ENCODE peak calls at places on chromosomes 12 and 14, in four cellular contexts. I, W, F and V are unnamed samples.

GRCh38 chr12:46401703-46402102 is 29.1 kb upstream of the SLC38A2 start:
- DNase-seq in W (no peak), I (no peak), F (no peak), V (peak; percentile 52)

GRCh38 chr14:88233915-88234314 is 89.2 kb downstream of the KCNK10 start:
- DNase-seq in I (peak; percentile 40), W (peak; percentile 8), F (no peak), V (peak; percentile 80)

GRCh38 chr12:100688451-100688864 is 106.1 kb upstream of the ANO4 start:
- DNase-seq in F (no peak), W (no peak), I (no peak), V (no peak)

GRCh38 chr14:22420598-22421186 is 168.3 kb downstream of the DAD1 start:
- DNase-seq in W (no peak), F (no peak), I (no peak), V (no peak)

GRCh38 chr12:113208041-113208934 is 13.0 kb upstream of the TPCN1 start:
- DNase-seq in W (no peak), I (no peak), F (peak; percentile 99), V (peak; percentile 30)

GRCh38 chr12:122873540-122873939 is 22.4 kb downstream of the VPS37B start:
- DNase-seq in W (no peak), I (no peak), F (no peak), V (no peak)

GRCh38 chr14:103030741-103031565 is 26.4 kb downstream of the CDC42BPB start:
- DNase-seq in W (no peak), I (no peak), F (no peak), V (no peak)

GRCh38 chr12:76611533-76611932 is 52.0 kb upstream of the OSBPL8 start:
- DNase-seq in W (no peak), I (no peak), F (no peak), V (no peak)

GRCh38 chr14:49945448-49946319 is 52.8 kb downstream of the ARF6 start:
- DNase-seq in F (no peak), I (no peak), W (no peak), V (no peak)

GRCh38 chr12:48194780-48195179 is 8.3 kb downstream of the OR10AD1 start:
- DNase-seq in W (no peak), F (no peak), I (no peak), V (no peak)

GRCh38 chr12:54431911-54432814 is 13.1 kb upstream of the ITGA5 start:
- DNase-seq in F (no peak), I (no peak), W (peak; percentile 89), V (peak; percentile 83)

GRCh38 chr14:48304729-48305128 is 629.3 kb upstream of the MDGA2 start:
- DNase-seq in F (no peak), I (no peak), W (no peak), V (peak; percentile 42)

GRCh38 chr14:67442139-67442906 is 30.4 kb upstream of the PLEK2 start:
- DNase-seq in W (no peak), I (no peak), F (no peak), V (no peak)

GRCh38 chr14:90624732-90625444 is 191.3 kb downstream of the TTC7B start:
- DNase-seq in W (no peak), I (peak; percentile 53), F (no peak), V (peak; percentile 60)

GRCh38 chr12:57085999-57086950 is 2.6 kb upstream of the NAB2 start:
- DNase-seq in I (peak; percentile 50), F (no peak), W (peak; percentile 62), V (peak; percentile 90)

GRCh38 chr14:65991124-65991523 is 495.0 kb upstream of the CCDC196 start:
- DNase-seq in I (no peak), W (no peak), F (no peak), V (no peak)

GRCh38 chr14:72876710-72877063 is 17.2 kb downstream of the DPF3 start:
- DNase-seq in F (no peak), I (no peak), W (no peak), V (peak; percentile 65)

GRCh38 chr12:122948605-122949004 is 17.7 kb downstream of the ABCB9 start:
- DNase-seq in I (no peak), W (no peak), F (no peak), V (no peak)

GRCh38 chr12:1540690-1541089 is 53.7 kb downstream of the FBXL14 start:
- DNase-seq in W (no peak), I (peak; percentile 31), F (no peak), V (no peak)

GRCh38 chr12:94263011-94263786 is 114.8 kb downstream of the PLXNC1 start:
- DNase-seq in I (no peak), W (no peak), F (peak; percentile 76), V (peak; percentile 42)

GRCh38 chr12:46430340-46430948 is 57.9 kb upstream of the SLC38A2 start:
- DNase-seq in I (peak; percentile 95), F (peak; percentile 64), W (peak; percentile 24), V (peak; percentile 47)

GRCh38 chr14:90398315-90398811 is 1.5 kb downstream of the CALM1 start:
- DNase-seq in I (no peak), W (no peak), F (no peak), V (peak; percentile 22)

GRCh38 chr14:71309756-71310155 is 402.5 kb downstream of the PCNX1 start:
- DNase-seq in F (no peak), W (no peak), I (no peak), V (peak; percentile 62)

GRCh38 chr14:55915464-55915863 is 202.7 kb upstream of the PELI2 start:
- DNase-seq in F (no peak), I (no peak), W (no peak), V (no peak)

GRCh38 chr14:22849212-22849819 is 12.9 kb downstream of the MMP14 start:
- DNase-seq in I (no peak), F (no peak), W (no peak), V (peak; percentile 48)

GRCh38 chr14:103496776-103497175 is 25.9 kb downstream of the CKB start:
- DNase-seq in W (no peak), I (no peak), F (no peak), V (no peak)

GRCh38 chr12:120158351-120158750 is 36.2 kb downstream of the GCN1 start:
- DNase-seq in W (no peak), F (no peak), I (no peak), V (no peak)

GRCh38 chr12:59839514-59839913 is 243.7 kb downstream of the SLC16A7 start:
- DNase-seq in F (no peak), W (no peak), I (no peak), V (no peak)

GRCh38 chr12:72268386-72268785 is 3.8 kb upstream of the TRHDE start:
- DNase-seq in I (no peak), W (no peak), F (no peak), V (no peak)

GRCh38 chr14:104101086-104101621 is 15.7 kb downstream of the ASPG start:
- DNase-seq in I (no peak), F (no peak), W (no peak), V (no peak)

GRCh38 chr12:32522322-32523221 is 123.2 kb downstream of the FGD4 start:
- DNase-seq in W (no peak), F (peak; percentile 9), I (no peak), V (no peak)

GRCh38 chr12:131250028-131250950 is 296.6 kb downstream of the ADGRD1 start:
- DNase-seq in W (no peak), F (no peak), I (no peak), V (no peak)

GRCh38 chr14:106268013-106268727 is 741.8 kb downstream of the TMEM121 start:
- DNase-seq in W (peak; percentile 17), F (no peak), I (no peak), V (no peak)

GRCh38 chr12:81245918-81246611 is 168.2 kb downstream of the ACSS3 start:
- DNase-seq in W (no peak), F (no peak), I (no peak), V (no peak)

GRCh38 chr14:74008843-74009499 is 10.1 kb downstream of the ENTPD5 start:
- DNase-seq in F (no peak), I (no peak), W (no peak), V (no peak)

GRCh38 chr14:75254381-75254821 is 24.2 kb upstream of the FOS start:
- DNase-seq in F (no peak), W (no peak), I (no peak), V (no peak)

GRCh38 chr12:52069410-52070242 is at the start of gene ATG101:
- DNase-seq in I (peak; percentile 90), F (peak; percentile 73), W (peak; percentile 89), V (peak; percentile 97)
- TF ChIP-seq REST in I (peak; percentile 22), F (no peak), W (peak; percentile 43), V (no peak)

DNA sequence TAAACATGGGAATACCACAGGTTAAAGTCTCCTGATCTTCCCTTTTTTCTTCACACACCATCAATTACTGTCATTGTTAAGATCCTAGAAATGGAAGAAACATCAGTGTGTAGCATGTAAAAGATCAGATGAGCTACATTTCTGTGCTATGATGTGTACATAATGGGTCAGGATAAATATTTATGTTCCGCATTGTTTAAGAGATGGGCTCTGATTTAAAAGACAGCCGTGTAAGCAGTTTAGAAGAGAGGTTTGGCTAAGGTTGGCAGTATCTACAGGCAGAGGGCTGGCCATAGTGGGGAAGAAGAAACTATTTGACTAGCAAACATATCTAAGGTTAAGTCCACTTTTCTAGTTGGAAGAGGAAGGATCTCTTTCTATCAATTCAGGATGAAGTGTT is 49.4 kb downstream of the LRRC9 start:
- DNase-seq in F (no peak), I (peak; percentile 14), W (no peak), V (no peak)
- TF ChIP-seq CREB1 in F (no peak), I (no peak), W (no peak), V (no peak)

GRCh38 chr12:98492580-98493140 is 22.7 kb upstream of the TMPO start:
- DNase-seq in F (no peak), W (no peak), I (no peak), V (peak; percentile 31)

GRCh38 chr12:98485792-98486347 is 29.5 kb upstream of the TMPO start:
- DNase-seq in F (no peak), I (no peak), W (no peak), V (no peak)

GRCh38 chr12:98490491-98491453 is 24.6 kb upstream of the TMPO start:
- DNase-seq in I (peak; percentile 90), F (peak; percentile 64), W (peak; percentile 76), V (peak; percentile 96)
- TF ChIP-seq REST in I (peak; percentile 39), F (no peak), W (no peak), V (no peak)

GRCh38 chr12:132326646-132327045 is 2.7 kb downstream of the GALNT9 start:
- DNase-seq in W (no peak), F (no peak), I (no peak), V (no peak)

GRCh38 chr12:132328282-132329029 is 933 bp downstream of the GALNT9 start:
- DNase-seq in W (no peak), F (no peak), I (no peak), V (no peak)

GRCh38 chr12:132325733-132326130 is 3.7 kb downstream of the GALNT9 start:
- DNase-seq in I (no peak), W (no peak), F (no peak), V (no peak)

GRCh38 chr12:132329036-132329738 is at the start of gene GALNT9:
- DNase-seq in W (peak; percentile 48), I (no peak), F (no peak), V (peak; percentile 80)

DNA sequence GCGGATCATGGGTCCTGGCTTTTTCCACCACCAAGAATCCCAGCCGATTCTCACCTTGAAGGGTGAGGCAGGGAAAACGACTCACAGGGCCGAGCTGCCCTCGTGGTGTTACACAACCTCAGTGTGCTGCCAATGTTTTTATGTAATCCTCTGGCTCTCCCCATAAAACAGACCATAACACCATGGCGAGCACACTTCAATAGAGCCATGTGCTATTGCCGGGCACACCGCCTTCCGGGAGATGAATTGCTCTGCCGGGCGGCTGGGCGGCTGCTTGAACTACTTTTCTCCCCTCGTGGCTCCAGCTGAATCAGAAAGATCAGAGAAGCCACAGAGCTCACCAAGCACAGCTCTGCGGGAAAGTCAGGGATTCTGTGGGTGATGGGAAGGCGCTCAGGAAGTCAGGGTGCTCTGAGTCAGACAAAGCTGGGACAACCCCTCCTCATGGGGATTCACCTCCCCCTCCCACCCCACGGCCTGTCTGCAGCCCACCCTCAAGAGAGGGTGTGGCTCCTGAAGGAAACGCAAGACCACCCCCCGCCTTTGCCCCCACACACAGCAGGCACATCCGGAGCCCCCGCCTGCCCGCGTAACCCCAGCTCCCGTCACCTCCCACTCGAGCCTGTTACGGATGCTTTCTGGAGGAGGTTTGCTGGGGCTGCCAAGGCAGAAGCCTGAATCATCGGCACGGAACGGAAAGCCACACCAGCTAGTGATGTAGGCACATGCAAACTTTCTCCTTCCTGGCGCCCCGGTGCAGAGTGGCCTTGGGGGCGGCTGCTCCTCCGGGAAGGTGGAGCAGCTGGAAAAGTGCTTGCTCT is 1.8 kb downstream of the GALNT9 start:
- DNase-seq in W (no peak), I (no peak), F (no peak), V (no peak)
- TF ChIP-seq CREB1 in W (no peak), I (no peak), F (no peak), V (no peak)